ENCODE peak calls at places on chromosomes 11 and 22, in ten cellular contexts. K, B, P, Q, J, H, Y, R, F and N are unnamed samples.

GRCh38 chr11:31656051-31656450 is 146.5 kb downstream of the ELP4 start:
- DNase-seq in K (peak; percentile 13), B (no peak), P (no peak), Q (no peak), J (no peak), H (no peak), Y (no peak), R (no peak), F (no peak), N (no peak)

GRCh38 chr11:58963551-58964075 is 24.3 kb downstream of the GLYATL1 start:
- DNase-seq in K (peak; percentile 44), B (no peak), P (peak; percentile 24), Q (no peak), J (peak; percentile 38), H (no peak), Y (peak; percentile 45), R (no peak), F (no peak), N (peak; percentile 22)

GRCh38 chr22:48754611-48755331 is 1072.9 kb downstream of the BRD1 start:
- DNase-seq in K (no peak), B (no peak), P (no peak), Q (no peak), J (no peak), H (no peak), Y (peak; percentile 24), R (no peak), F (no peak), N (no peak)

GRCh38 chr11:120324932-120325810 is at the start of gene TLCD5:
- DNase-seq in K (peak; percentile 62), B (peak; percentile 51), P (no peak), Q (no peak), J (peak; percentile 70), H (no peak), Y (peak; percentile 69), R (peak; percentile 74), F (peak; percentile 81), N (peak; percentile 63)

GRCh38 chr11:78808903-78809302 is 234.2 kb upstream of the NARS2 start:
- DNase-seq in K (no peak), B (no peak), P (no peak), Q (no peak), J (no peak), H (no peak), Y (no peak), R (no peak), F (no peak), N (no peak)

GRCh38 chr11:43393765-43394355 is 35.1 kb downstream of the TTC17 start:
- DNase-seq in K (no peak), B (no peak), P (no peak), Q (no peak), J (no peak), H (no peak), Y (no peak), R (no peak), F (no peak), N (peak; percentile 47)

GRCh38 chr22:37051629-37052385 is at the start of gene KCTD17:
- DNase-seq in K (peak; percentile 67), B (peak; percentile 40), P (peak; percentile 38), Q (peak; percentile 53), J (peak; percentile 35), H (peak; percentile 36), Y (peak; percentile 79), R (peak; percentile 24), F (peak; percentile 69), N (peak; percentile 52)

GRCh38 chr11:61619827-61620226 is 39.0 kb upstream of the SYT7 start:
- DNase-seq in K (no peak), B (no peak), P (no peak), Q (no peak), J (no peak), H (no peak), Y (no peak), R (no peak), F (no peak), N (no peak)

GRCh38 chr11:77353131-77353530 is 51.6 kb upstream of the GDPD4 start:
- DNase-seq in K (no peak), B (peak; percentile 41), P (no peak), Q (no peak), J (no peak), H (no peak), Y (no peak), R (no peak), F (no peak), N (no peak)

GRCh38 chr11:133041165-133041564 is 491.1 kb downstream of the OPCML start:
- DNase-seq in K (no peak), B (no peak), P (no peak), Q (no peak), J (no peak), H (no peak), Y (no peak), R (no peak), F (no peak), N (no peak)